ENCODE peak calls at places on chromosomes 12 and 14, in nine cellular contexts. I, Y, W, X, M, Q, N, Z and D are unnamed samples.

GRCh38 chr14:103744621-103745395 is 29.2 kb downstream of the ZFYVE21 start:
- DNase-seq in X (no peak), Z (no peak), W (no peak), Y (no peak), N (no peak), I (no peak), Q (no peak), M (no peak), D (no peak)

GRCh38 chr14:59632381-59632780 is 55.8 kb upstream of the CCDC175 start:
- DNase-seq in X (peak), W (no peak), I (no peak), Y (no peak), N (no peak), Q (peak), M (peak), Z (peak), D (no peak)

GRCh38 chr14:24398943-24399801 is at the start of gene NYNRIN:
- DNase-seq in M (no peak), W (peak), X (peak), I (no peak), Z (peak), Y (no peak), N (no peak), Q (no peak), D (peak)

GRCh38 chr14:101289911-101290310 is 271.4 kb upstream of the DIO3 start:
- DNase-seq in X (no peak), Y (no peak), I (no peak), Z (no peak), W (no peak), N (no peak), Q (no peak), M (no peak), D (no peak)

GRCh38 chr12:41795066-41795465 is 349.6 kb downstream of the GXYLT1 start:
- DNase-seq in Q (no peak), W (no peak), M (no peak), X (no peak), Z (peak), I (no peak), Y (no peak), N (no peak), D (no peak)

GRCh38 chr14:89720741-89721315 is 233.7 kb downstream of the EFCAB11 start:
- DNase-seq in I (no peak), Q (no peak), Y (peak), X (no peak), W (no peak), N (no peak), M (no peak), Z (no peak), D (peak)

GRCh38 chr14:73610692-73611091 is 1.6 kb upstream of the ACOT6 start:
- DNase-seq in N (peak), W (no peak), M (peak), X (peak), Q (no peak), Y (no peak), I (no peak), Z (peak), D (no peak)

GRCh38 chr12:54232790-54233189 is 44.0 kb upstream of the SMUG1 start:
- DNase-seq in Q (peak), I (no peak), X (no peak), W (no peak), N (no peak), M (no peak), Y (no peak), Z (peak), D (no peak)

GRCh38 chr12:58533652-58534051 is 386.7 kb downstream of the LRIG3 start:
- DNase-seq in W (no peak), M (no peak), Z (no peak), I (no peak), X (no peak), Y (no peak), Q (no peak), N (no peak), D (no peak)

GRCh38 chr14:28057286-28058011 is 709.1 kb upstream of the FOXG1 start:
- DNase-seq in N (no peak), Z (no peak), I (no peak), X (no peak), Q (no peak), M (no peak), W (no peak), Y (no peak), D (no peak)

GRCh38 chr12:68565391-68565903 is 45.3 kb upstream of the RAP1B start:
- DNase-seq in N (peak), M (no peak), X (no peak), Y (no peak), W (no peak), Z (peak), I (no peak), Q (peak), D (no peak)

GRCh38 chr12:26651566-26652188 is 181.3 kb downstream of the ITPR2 start:
- DNase-seq in Z (peak), Q (peak), X (peak), N (peak), W (no peak), Y (no peak), M (peak), I (peak), D (no peak)

GRCh38 chr14:55120466-55121144 is 8.4 kb upstream of the LGALS3 start:
- DNase-seq in Y (no peak), W (no peak), N (peak), I (no peak), Z (no peak), M (no peak), X (no peak), Q (no peak), D (no peak)
- H3K27ac ChIP-seq in Y (no peak), W (no peak), N (peak), I (no peak), Z (no peak), M (no peak), X (no peak), Q (no peak), D (no peak)

DNA sequence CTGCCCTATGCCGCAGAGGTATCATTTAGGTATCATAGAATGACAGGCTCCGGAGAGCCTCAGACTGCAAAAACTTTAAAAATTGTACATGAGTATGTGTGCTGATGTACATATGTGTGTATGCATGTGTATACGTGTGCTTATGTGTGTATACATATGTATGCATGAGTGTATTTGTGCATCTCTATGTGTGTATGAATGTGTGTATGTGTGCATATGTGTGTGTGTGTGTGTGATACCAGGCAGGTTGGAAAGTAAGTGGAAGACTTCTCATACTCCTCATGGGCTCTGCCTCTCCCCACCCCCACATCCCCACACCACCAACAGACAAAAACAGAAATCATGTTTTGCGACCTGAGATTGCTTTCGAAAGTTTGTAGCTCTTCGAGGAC is 621 bp upstream of the TMEM117 start:
- DNase-seq in M (no peak), I (no peak), N (no peak), X (no peak), Q (no peak), Y (no peak), Z (peak), W (no peak), D (no peak)
- H3K4me3 ChIP-seq in M (peak), I (peak), N (peak), X (peak), Q (peak), Y (peak), Z (peak), W (peak), D (peak)

DNA sequence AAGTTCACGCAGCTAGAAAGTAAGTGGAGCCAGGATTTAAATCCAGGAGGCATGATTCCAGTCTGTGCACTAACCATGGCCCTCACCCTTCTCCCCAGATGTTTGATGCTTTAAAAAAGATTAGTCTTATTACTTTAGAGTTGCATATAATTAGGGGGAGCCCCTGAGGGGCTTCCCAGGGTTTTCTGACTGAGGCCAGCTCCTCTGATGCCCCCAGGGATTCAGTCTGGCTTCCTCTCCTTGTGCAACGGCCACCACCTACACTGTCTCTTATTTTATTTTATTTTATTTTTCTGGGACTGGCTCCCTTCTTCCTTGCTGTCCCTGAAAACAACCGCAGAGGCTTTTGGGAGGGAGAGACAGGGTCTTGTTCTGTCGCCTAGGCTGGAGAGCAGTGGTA is 22.6 kb downstream of the CLSTN3 start:
- DNase-seq in X (no peak), Z (no peak), Q (no peak), N (no peak), Y (no peak), I (no peak), M (no peak), W (no peak), D (no peak)
- H3K27ac ChIP-seq in X (no peak), Z (no peak), Q (no peak), N (no peak), Y (no peak), I (no peak), M (no peak), W (no peak), D (no peak)

GRCh38 chr12:6092784-6093722 is 31.4 kb downstream of the VWF start:
- DNase-seq in I (peak), Y (no peak), W (no peak), M (no peak), Q (peak), X (no peak), N (peak), Z (peak), D (no peak)
- H3K4me3 ChIP-seq in I (no peak), Y (no peak), W (no peak), M (no peak), Q (no peak), X (no peak), N (peak), Z (no peak), D (no peak)